ENCODE peak calls at places on chromosome 5, in five cellular contexts. I is stomach, Q is SJSA1, J is epithelial cell of esophagus, A is GM23248. K is an unnamed sample.

GRCh38 chr5:53425598-53426516 is 54.6 kb upstream of the FST start:
- DNase-seq in I (no peak), J (no peak), A (peak), Q (no peak), K (peak)

GRCh38 chr5:9456435-9457042 is 89.3 kb downstream of the SEMA5A start:
- DNase-seq in J (no peak), A (peak), I (no peak), Q (peak), K (no peak)

GRCh38 chr5:175253597-175253996 is 190.4 kb downstream of the DRD1 start:
- DNase-seq in Q (no peak), J (no peak), A (peak), I (no peak), K (no peak)

GRCh38 chr5:52073993-52074689 is 690.9 kb downstream of the ISL1 start:
- DNase-seq in A (no peak), I (no peak), Q (no peak), J (peak), K (no peak)

GRCh38 chr5:143177263-143177994 is 226.1 kb downstream of the NR3C1 start:
- DNase-seq in J (peak), A (peak), I (peak), Q (peak), K (no peak)

GRCh38 chr5:137199966-137200365 is 299.2 kb downstream of the SPOCK1 start:
- DNase-seq in A (peak), J (peak), Q (peak), I (no peak), K (no peak)

GRCh38 chr5:71939452-71939932 is 167.8 kb upstream of the MAP1B start:
- DNase-seq in Q (no peak), J (no peak), I (no peak), A (peak), K (no peak)

GRCh38 chr5:175700991-175701390 is 43.1 kb downstream of the HRH2 start:
- DNase-seq in I (no peak), Q (no peak), J (no peak), A (no peak), K (no peak)

GRCh38 chr5:67963789-67964519 is 251.6 kb upstream of the PIK3R1 start:
- DNase-seq in A (no peak), I (peak), Q (no peak), J (peak), K (no peak)

GRCh38 chr5:181259974-181260719 is 796 bp downstream of the TRIM52 start:
- DNase-seq in Q (peak), A (peak), I (no peak), J (no peak), K (no peak)

GRCh38 chr5:116646611-116647289 is 72.1 kb upstream of the SEMA6A start:
- DNase-seq in I (no peak), Q (no peak), A (no peak), J (peak), K (no peak)

GRCh38 chr5:97554992-97555981 is 372.2 kb upstream of the RIOK2 start:
- DNase-seq in Q (no peak), A (peak), I (no peak), J (peak), K (no peak)

GRCh38 chr5:135033026-135033861 is 784 bp downstream of the PITX1 start:
- DNase-seq in I (peak), Q (peak), A (peak), J (peak), K (no peak)

GRCh38 chr5:135887447-135887864 is 8.2 kb downstream of the IL9 start:
- DNase-seq in A (peak), I (peak), J (peak), Q (peak), K (peak)

GRCh38 chr5:37771731-37772130 is 68.1 kb downstream of the GDNF start:
- DNase-seq in J (peak), I (no peak), Q (peak), A (peak), K (no peak)

GRCh38 chr5:79702606-79703380 is 13.2 kb downstream of the CMYA5 start:
- DNase-seq in J (peak), I (no peak), Q (no peak), A (peak), K (no peak)

GRCh38 chr5:175517824-175518450 is 39.6 kb downstream of the SFXN1 start:
- DNase-seq in A (peak), Q (peak), I (no peak), J (peak), K (no peak)

GRCh38 chr5:116423091-116423490 is 151.5 kb downstream of the SEMA6A start:
- DNase-seq in A (no peak), I (no peak), J (no peak), Q (no peak), K (no peak)

GRCh38 chr5:180003145-180003544 is 68.4 kb downstream of the RNF130 start:
- DNase-seq in Q (no peak), I (peak), A (no peak), J (no peak), K (no peak)

GRCh38 chr5:167579701-167580045 is 711.8 kb upstream of the WWC1 start:
- DNase-seq in I (no peak), J (no peak), A (peak), Q (no peak), K (no peak)

GRCh38 chr5:156015137-156015536 is 311.8 kb upstream of the SGCD start:
- DNase-seq in Q (no peak), I (no peak), A (no peak), J (no peak), K (no peak)

GRCh38 chr5:40485021-40485998 is 194.4 kb upstream of the PTGER4 start:
- DNase-seq in I (no peak), J (no peak), Q (no peak), A (no peak), K (no peak)

GRCh38 chr5:72767289-72768010 is 49.0 kb upstream of the TNPO1 start:
- DNase-seq in Q (no peak), J (peak), A (peak), I (no peak), K (no peak)

GRCh38 chr5:116237917-116238502 is 153.2 kb downstream of the COMMD10 start:
- DNase-seq in I (no peak), J (peak), A (peak), Q (no peak), K (no peak)

GRCh38 chr5:122312670-122312988 is 592 bp downstream of the SNCAIP start:
- DNase-seq in I (no peak), Q (no peak), A (peak), J (peak), K (peak)

GRCh38 chr5:6393596-6394194 is 15.3 kb upstream of the MED10 start:
- DNase-seq in J (peak), A (no peak), Q (no peak), I (no peak), K (no peak)

GRCh38 chr5:16881253-16881652 is 54.8 kb downstream of the MYO10 start:
- DNase-seq in J (no peak), I (no peak), A (no peak), Q (no peak), K (no peak)

GRCh38 chr5:168613396-168613795 is 34.2 kb upstream of the PANK3 start:
- DNase-seq in A (no peak), J (no peak), I (no peak), Q (no peak), K (no peak)

DNA sequence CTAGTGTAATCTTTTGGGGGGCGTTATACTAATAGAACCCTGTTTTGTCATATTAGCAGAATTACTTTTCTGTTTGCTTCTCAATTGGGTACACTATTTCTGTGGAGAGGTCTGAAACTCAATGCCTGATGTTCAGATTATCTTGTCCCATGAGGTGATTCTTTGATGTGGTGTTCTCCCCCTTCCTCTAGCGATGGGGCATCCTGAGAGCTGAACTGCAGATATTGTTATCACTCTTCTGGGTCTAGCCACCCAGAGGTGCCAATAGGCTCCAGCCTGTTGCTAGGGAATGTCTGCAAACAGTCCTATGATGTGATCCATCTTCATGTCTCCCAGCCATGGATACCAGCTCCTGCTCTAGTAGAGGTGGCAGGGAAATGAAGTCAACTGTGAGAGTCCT is 233.1 kb upstream of the RASA1 start:
- DNase-seq in J (no peak), I (no peak), Q (no peak), A (no peak), K (no peak)
- H3K4me3 ChIP-seq in J (no peak), I (no peak), Q (no peak), A (no peak), K (no peak)

GRCh38 chr5:141039061-141039460 is 12.1 kb upstream of the PCDHB1 start:
- DNase-seq in Q (no peak), I (no peak), A (no peak), J (no peak), K (no peak)

GRCh38 chr5:141039517-141039916 is 11.7 kb upstream of the PCDHB1 start:
- DNase-seq in A (no peak), J (no peak), Q (no peak), I (no peak), K (peak)

GRCh38 chr5:141041427-141041785 is 9.8 kb upstream of the PCDHB1 start:
- DNase-seq in Q (no peak), I (no peak), A (no peak), J (no peak), K (no peak)

GRCh38 chr5:141040093-141040762 is 10.9 kb upstream of the PCDHB1 start:
- DNase-seq in J (peak), A (peak), I (no peak), Q (no peak), K (peak)

DNA sequence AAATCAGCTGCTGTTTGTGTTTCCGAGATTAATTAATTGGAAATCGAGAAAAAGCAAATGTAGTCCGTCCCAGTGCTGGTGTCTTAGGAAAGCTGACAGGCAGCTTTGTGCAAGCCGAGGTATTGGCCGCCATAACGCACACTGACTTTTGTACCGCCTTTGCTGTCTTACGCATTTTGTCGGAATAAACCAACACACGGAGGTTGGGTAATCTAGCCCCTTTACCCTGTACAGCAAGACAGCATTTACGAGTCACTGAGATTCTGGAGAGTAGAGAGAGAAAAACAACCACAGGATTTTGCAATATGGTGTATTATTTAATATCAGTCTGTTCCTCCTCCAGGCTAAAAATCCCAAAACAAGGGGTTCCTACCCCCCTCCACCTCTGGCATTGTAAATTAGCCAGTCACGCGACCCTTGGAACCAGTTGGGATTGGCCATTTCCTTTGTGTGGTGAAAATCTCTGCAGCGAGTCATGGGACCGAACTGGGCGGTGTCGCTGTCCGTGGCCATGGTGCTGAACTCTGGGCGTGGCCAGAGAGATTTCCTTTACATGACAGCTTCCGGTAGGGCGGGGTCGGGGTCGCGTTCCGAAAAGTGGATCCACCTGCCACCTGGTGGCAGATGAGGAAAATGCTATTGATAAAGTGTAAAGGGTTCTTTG is 10.3 kb upstream of the PCDHB1 start:
- DNase-seq in A (peak), J (peak), Q (peak), I (peak), K (peak)
- H3K4me3 ChIP-seq in A (no peak), J (peak), Q (no peak), I (peak), K (peak)

GRCh38 chr5:35855221-35855620 is 1.5 kb upstream of the IL7R start:
- DNase-seq in A (no peak), Q (no peak), J (no peak), I (no peak), K (no peak)

GRCh38 chr5:35857606-35858205 is 1.0 kb downstream of the IL7R start:
- DNase-seq in I (no peak), Q (no peak), J (peak), A (peak), K (no peak)

GRCh38 chr5:35854248-35854647 is 2.4 kb upstream of the IL7R start:
- DNase-seq in I (no peak), A (no peak), Q (no peak), J (no peak), K (no peak)

GRCh38 chr5:35857004-35857345 is 284 bp downstream of the IL7R start:
- DNase-seq in A (peak), I (no peak), Q (no peak), J (no peak), K (no peak)

GRCh38 chr5:35856186-35857003 is at the start of gene IL7R:
- DNase-seq in Q (no peak), I (no peak), J (peak), A (peak), K (no peak)
- H3K4me3 ChIP-seq in Q (peak), I (peak), J (no peak), A (peak), K (no peak)

DNA sequence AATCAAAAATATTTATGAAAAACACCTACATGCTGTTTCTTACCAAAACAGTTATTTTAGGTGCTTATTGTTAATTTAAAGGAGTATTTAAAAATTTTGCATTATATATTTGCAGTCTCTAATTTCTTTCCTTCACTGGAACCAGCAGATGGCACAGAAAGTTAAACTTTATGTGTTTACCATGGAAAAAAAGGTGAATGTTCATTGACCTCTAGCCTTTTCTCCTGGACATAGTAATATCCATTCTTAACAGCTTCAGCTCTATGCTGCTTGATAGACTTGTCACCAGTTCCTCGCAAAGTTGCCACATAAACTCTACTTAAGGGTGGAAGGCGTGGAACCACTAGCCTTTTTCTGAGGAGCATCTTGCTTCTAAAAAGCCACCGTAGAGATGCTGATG is 38.7 kb upstream of the NUDT12 start:
- DNase-seq in I (no peak), J (no peak), A (no peak), Q (no peak), K (no peak)
- H3K4me3 ChIP-seq in I (no peak), J (no peak), A (no peak), Q (no peak), K (no peak)

GRCh38 chr5:93589812-93590215 is 6.8 kb downstream of the NR2F1 start:
- DNase-seq in Q (no peak), A (no peak), J (no peak), I (no peak), K (no peak)

GRCh38 chr5:93586948-93587918 is 4.2 kb downstream of the NR2F1 start:
- DNase-seq in A (no peak), I (no peak), Q (no peak), J (no peak), K (no peak)

GRCh38 chr5:93587919-93588585 is 5.0 kb downstream of the NR2F1 start:
- DNase-seq in Q (no peak), I (no peak), J (no peak), A (no peak), K (no peak)

GRCh38 chr5:93589348-93589662 is 6.3 kb downstream of the NR2F1 start:
- DNase-seq in I (no peak), Q (no peak), J (no peak), A (no peak), K (no peak)

DNA sequence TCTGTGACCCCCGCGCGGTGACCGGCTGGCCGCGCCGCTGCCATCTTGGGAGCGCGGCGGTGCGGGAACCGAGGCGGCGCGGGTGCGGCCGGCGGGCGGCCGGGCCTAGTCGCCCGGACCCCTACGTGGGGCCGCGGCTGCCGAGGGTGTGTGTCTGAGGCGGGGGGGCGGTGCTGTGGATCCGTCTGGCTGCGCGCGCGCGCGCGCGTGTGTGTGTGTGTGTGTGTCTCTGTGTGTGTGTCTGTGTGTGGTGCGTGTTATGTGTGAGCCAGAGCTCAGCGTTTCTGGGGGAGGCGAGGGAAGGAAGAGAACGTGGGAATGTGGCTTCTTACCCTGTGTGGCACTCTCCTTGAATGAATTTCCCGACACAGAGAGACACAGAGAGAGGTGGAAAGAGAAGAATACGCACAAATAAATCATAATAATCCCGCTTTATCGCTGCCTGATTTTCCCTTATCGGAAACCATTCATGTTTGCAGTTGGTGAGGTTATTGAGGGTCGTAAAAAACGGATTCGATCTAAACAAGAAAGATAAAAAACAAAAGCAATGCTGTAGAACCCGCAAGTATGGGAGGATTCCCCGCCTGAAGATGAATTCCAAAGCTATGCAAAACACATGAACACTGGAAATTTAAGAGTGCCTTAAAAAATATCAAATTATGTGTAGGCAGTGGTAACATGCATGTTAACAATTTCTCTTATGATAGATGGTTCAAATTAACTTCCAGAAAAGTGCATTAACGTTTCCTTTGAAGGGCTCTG is 5.7 kb downstream of the NR2F1 start:
- DNase-seq in Q (no peak), A (no peak), I (no peak), J (no peak), K (no peak)
- H3K4me3 ChIP-seq in Q (no peak), A (no peak), I (peak), J (no peak), K (peak)

DNA sequence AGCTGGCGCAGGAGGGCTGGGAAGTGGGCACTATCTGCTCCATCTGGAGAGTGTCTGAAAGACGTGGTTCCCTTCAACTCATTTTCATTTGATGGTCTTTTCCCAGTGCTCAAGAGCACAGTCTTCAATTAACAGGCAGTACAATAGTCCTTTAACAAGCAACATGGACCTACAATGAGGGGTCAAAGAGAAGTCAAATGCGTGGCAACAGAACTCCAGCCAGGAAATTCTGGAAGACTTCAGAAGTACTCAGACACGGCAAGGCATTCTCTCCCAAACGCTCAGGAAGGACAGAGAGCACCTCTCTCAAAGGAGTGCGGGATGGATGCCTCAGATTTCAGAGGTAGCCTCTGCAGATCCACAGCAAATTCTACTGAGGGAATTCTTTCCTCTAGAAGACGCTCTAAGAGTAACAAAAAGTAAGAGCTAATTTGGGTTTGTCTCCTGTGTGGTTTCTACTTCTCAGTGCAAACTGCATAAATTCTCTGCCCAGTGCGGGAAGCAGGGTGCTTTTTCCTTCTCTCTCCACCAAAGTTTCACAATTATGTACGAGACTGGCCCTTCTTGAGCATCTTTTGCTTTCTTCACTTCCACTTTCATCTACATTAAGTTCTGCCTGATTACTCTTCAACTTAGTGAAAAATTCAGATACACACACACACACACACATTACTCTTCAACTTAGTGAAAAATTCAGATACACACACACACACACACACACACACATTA is 56.4 kb downstream of the LHFPL2 start:
- DNase-seq in A (no peak), I (no peak), J (no peak), Q (no peak), K (no peak)
- H3K4me3 ChIP-seq in A (no peak), I (no peak), J (no peak), Q (no peak), K (no peak)

DNA sequence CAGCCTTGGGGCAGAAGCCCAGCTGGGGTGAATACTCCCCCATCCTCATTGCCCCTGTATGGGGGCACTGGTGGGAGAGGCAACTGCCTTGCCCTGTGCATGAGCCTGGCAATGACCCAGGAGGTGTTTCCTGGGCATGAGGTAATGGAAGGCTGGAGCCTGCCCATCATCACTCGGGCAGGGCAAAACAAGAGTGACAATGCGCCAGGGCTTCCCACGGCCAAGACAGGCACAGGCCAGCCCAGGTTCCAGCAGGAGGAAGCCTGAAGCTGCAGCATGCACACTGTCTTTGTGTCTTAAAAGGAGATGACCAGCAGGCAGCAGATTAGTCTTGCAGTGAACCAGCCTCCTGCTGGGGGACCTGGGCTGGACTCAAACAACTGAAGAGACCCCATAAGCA is 92.2 kb upstream of the SMIM23 start:
- DNase-seq in I (no peak), Q (no peak), A (no peak), J (no peak), K (no peak)
- H3K4me3 ChIP-seq in I (no peak), Q (no peak), A (no peak), J (no peak), K (no peak)

GRCh38 chr5:76083555-76084495 is 642 bp downstream of the SV2C start:
- DNase-seq in Q (no peak), A (peak), I (no peak), J (no peak), K (peak)
- H3K4me3 ChIP-seq in Q (no peak), A (peak), I (peak), J (no peak), K (peak)

K was measured in testis.